ENCODE peak calls at places on chromosome 9, in nine cellular contexts. W, Y, J, P, C, B, D, F and Q are unnamed samples.

GRCh38 chr9:13412323-13412722 is 132.8 kb upstream of the MPDZ start:
- DNase-seq in W (no peak), P (no peak), F (no peak), Y (no peak), B (no peak), C (no peak), D (no peak), J (no peak), Q (no peak)

GRCh38 chr9:16119861-16120641 is 567.2 kb downstream of the CCDC171 start:
- DNase-seq in J (no peak), F (no peak), W (no peak), B (no peak), D (no peak), C (no peak), P (no peak), Y (peak), Q (no peak)

GRCh38 chr9:18722882-18723281 is 248.9 kb downstream of the ADAMTSL1 start:
- DNase-seq in W (no peak), J (no peak), Y (no peak), C (no peak), P (no peak), D (no peak), F (no peak), B (no peak), Q (no peak)

GRCh38 chr9:126248680-126249079 is 77.9 kb upstream of the MVB12B start:
- DNase-seq in W (no peak), J (no peak), D (no peak), P (no peak), Y (peak), F (no peak), B (no peak), C (no peak), Q (no peak)

GRCh38 chr9:136941231-136942111 is 3.1 kb downstream of the FBXW5 start:
- DNase-seq in B (peak), F (no peak), J (no peak), P (no peak), Y (no peak), C (no peak), W (no peak), D (no peak), Q (no peak)

GRCh38 chr9:76662476-76663281 is 101.6 kb upstream of the PCA3 start:
- DNase-seq in D (peak), B (no peak), J (no peak), C (no peak), W (no peak), P (no peak), Y (no peak), F (no peak), Q (no peak)

GRCh38 chr9:99231708-99232107 is 9.6 kb downstream of the SEC61B start:
- DNase-seq in F (no peak), P (no peak), C (no peak), W (no peak), B (no peak), Y (no peak), J (no peak), D (no peak), Q (no peak)

GRCh38 chr9:113828211-113828610 is 47.9 kb upstream of the ZNF618 start:
- DNase-seq in B (no peak), W (no peak), Y (peak), C (no peak), P (no peak), D (no peak), F (no peak), J (no peak), Q (no peak)

GRCh38 chr9:136838314-136839228 is 3.7 kb upstream of the AJM1 start:
- DNase-seq in B (no peak), J (no peak), W (no peak), Y (no peak), F (no peak), C (no peak), D (no peak), P (no peak), Q (no peak)

GRCh38 chr9:135088348-135088978 is 995 bp downstream of the OLFM1 start:
- DNase-seq in C (no peak), W (no peak), F (no peak), Y (no peak), B (peak), D (no peak), P (no peak), J (no peak), Q (no peak)

GRCh38 chr9:2271426-2271825 is 256.3 kb downstream of the SMARCA2 start:
- DNase-seq in J (no peak), Y (peak), D (no peak), W (no peak), F (no peak), B (no peak), C (peak), P (peak), Q (no peak)

GRCh38 chr9:76562511-76562911 is 103.5 kb downstream of the GCNT1 start:
- DNase-seq in J (no peak), Y (peak), B (no peak), F (no peak), P (no peak), D (no peak), C (no peak), W (no peak), Q (no peak)

GRCh38 chr9:129320575-129321311 is 142.7 kb upstream of the IER5L start:
- DNase-seq in W (peak), B (peak), C (peak), Y (peak), J (no peak), D (peak), F (peak), P (peak), Q (peak)

GRCh38 chr9:37350486-37351190 is 71.9 kb upstream of the GRHPR start:
- DNase-seq in P (no peak), D (no peak), Y (peak), J (no peak), B (no peak), C (no peak), F (no peak), W (no peak), Q (no peak)

GRCh38 chr9:136526625-136527066 is 19.2 kb downstream of the NOTCH1 start:
- DNase-seq in W (no peak), D (peak), J (no peak), Y (no peak), F (no peak), B (no peak), P (no peak), C (no peak), Q (no peak)

GRCh38 chr9:89277043-89277442 is 34.0 kb upstream of the CKS2 start:
- DNase-seq in Y (no peak), J (no peak), B (no peak), F (no peak), D (no peak), C (no peak), W (no peak), P (no peak), Q (no peak)

GRCh38 chr9:128325629-128326028 is 3.0 kb downstream of the COQ4 start:
- DNase-seq in F (no peak), B (no peak), W (no peak), D (no peak), P (no peak), J (no peak), C (no peak), Y (no peak), Q (no peak)

GRCh38 chr9:5388026-5388806 is 48.5 kb upstream of the RLN1 start:
- DNase-seq in D (no peak), W (no peak), C (no peak), J (no peak), B (no peak), F (no peak), P (no peak), Y (peak), Q (no peak)

GRCh38 chr9:38376266-38376665 is 16.2 kb upstream of the ALDH1B1 start:
- DNase-seq in P (no peak), Y (no peak), D (no peak), C (no peak), F (no peak), B (no peak), J (no peak), W (no peak), Q (no peak)

GRCh38 chr9:18238254-18238653 is 235.7 kb upstream of the ADAMTSL1 start:
- DNase-seq in C (no peak), Y (peak), J (no peak), P (no peak), W (no peak), B (no peak), F (no peak), D (no peak), Q (no peak)

GRCh38 chr9:2574215-2574614 is 47.4 kb upstream of the VLDLR start:
- DNase-seq in W (no peak), P (no peak), J (no peak), C (no peak), Y (no peak), B (no peak), D (no peak), F (no peak), Q (no peak)

GRCh38 chr9:93501406-93501805 is 48.0 kb upstream of the FAM120AOS start:
- DNase-seq in W (no peak), J (no peak), F (no peak), C (no peak), D (no peak), Y (no peak), B (no peak), P (no peak), Q (no peak)

GRCh38 chr9:116705531-116705930 is 18.4 kb downstream of the TRIM32 start:
- DNase-seq in J (no peak), C (no peak), P (no peak), F (no peak), W (no peak), Y (peak), B (no peak), D (no peak), Q (no peak)

GRCh38 chr9:129141066-129142041 is 30.1 kb downstream of the PTPA start:
- DNase-seq in C (no peak), P (no peak), Y (peak), D (no peak), W (no peak), F (no peak), J (no peak), B (peak), Q (no peak)

GRCh38 chr9:21591221-21592062 is 109.3 kb upstream of the IFNE start:
- DNase-seq in B (no peak), P (no peak), F (no peak), Y (peak), J (no peak), D (no peak), W (no peak), C (peak), Q (no peak)

GRCh38 chr9:28882528-28882927 is 1309.2 kb upstream of the C9orf72 start:
- DNase-seq in J (no peak), Y (no peak), W (no peak), F (no peak), C (no peak), D (no peak), B (no peak), P (no peak), Q (no peak)

GRCh38 chr9:18796871-18797270 is 236.1 kb downstream of the SAXO1 start:
- DNase-seq in F (no peak), C (no peak), W (no peak), B (no peak), P (no peak), Y (no peak), J (no peak), D (no peak), Q (no peak)

GRCh38 chr9:131773911-131774379 is 34.1 kb upstream of the RAPGEF1 start:
- DNase-seq in C (peak), D (no peak), P (peak), B (no peak), F (no peak), W (peak), J (no peak), Y (peak), Q (no peak)

GRCh38 chr9:128632066-128632465 is 24.6 kb downstream of the DYNC2I2 start:
- DNase-seq in W (no peak), P (no peak), D (no peak), Y (no peak), B (no peak), F (no peak), J (no peak), C (no peak), Q (no peak)

GRCh38 chr9:96242829-96243228 is 59.1 kb downstream of the HSD17B3 start:
- DNase-seq in Y (no peak), D (no peak), J (no peak), W (no peak), F (no peak), B (no peak), P (no peak), C (no peak), Q (no peak)

GRCh38 chr9:110777201-110777842 is 108.7 kb downstream of the MUSK start:
- DNase-seq in C (no peak), W (no peak), D (peak), Y (peak), P (no peak), J (no peak), F (no peak), B (no peak), Q (no peak)

GRCh38 chr9:109986423-109987055 is 206.5 kb downstream of the PALM2AKAP2 start:
- DNase-seq in D (no peak), W (no peak), C (no peak), B (no peak), P (no peak), J (no peak), F (no peak), Y (peak), Q (no peak)

GRCh38 chr9:113675475-113675941 is 200.6 kb upstream of the ZNF618 start:
- DNase-seq in D (no peak), W (no peak), F (no peak), J (no peak), B (peak), Y (peak), P (no peak), C (no peak), Q (no peak)

GRCh38 chr9:124270504-124271335 is 13.0 kb downstream of the NEK6 start:
- DNase-seq in Y (no peak), B (peak), J (no peak), W (no peak), F (no peak), C (no peak), D (no peak), P (no peak), Q (no peak)

GRCh38 chr9:135971106-135971766 is 10.1 kb upstream of the UBAC1 start:
- DNase-seq in B (no peak), J (no peak), F (no peak), W (no peak), D (no peak), P (no peak), C (no peak), Y (no peak), Q (no peak)

GRCh38 chr9:99171225-99172128 is 50.3 kb downstream of the ALG2 start:
- DNase-seq in F (no peak), P (no peak), B (no peak), Y (no peak), C (no peak), W (no peak), J (no peak), D (no peak), Q (no peak)

GRCh38 chr9:116389546-116390305 is 236.1 kb downstream of the PAPPA start:
- DNase-seq in Y (no peak), P (no peak), D (no peak), B (no peak), J (no peak), W (no peak), C (no peak), F (no peak), Q (no peak)

GRCh38 chr9:27365977-27366376 is 69.0 kb upstream of the EQTN start:
- DNase-seq in W (no peak), F (no peak), B (no peak), D (no peak), J (no peak), Y (peak), C (no peak), P (peak), Q (no peak)